ENCODE peak calls at places on chromosomes 2 and 18, in nine cellular contexts. One of them, this sample, is unnamed. For H3K9me3, the result is how much of the 10 kb centered on the place peaks cover.

GRCh38 chr2:237150186-237150585 is 64.5 kb downstream of the COPS8 start:
- DNase-seq in HAP-1: no peak
- DNase-seq in transverse colon: no peak
- DNase-seq in ovary: no peak
- DNase-seq in GM12878: no peak
- DNase-seq in psoas muscle: no peak
- DNase-seq in H9: no peak
- DNase-seq in hepatocyte: no peak
- DNase-seq in mucosa of descending colon: no peak
- DNase-seq in this sample: no peak

GRCh38 chr2:162011718-162012564 is 62.1 kb downstream of the DPP4 start:
- DNase-seq in HAP-1: no peak
- DNase-seq in transverse colon: no peak
- DNase-seq in ovary: no peak
- DNase-seq in GM12878: no peak
- DNase-seq in psoas muscle: no peak
- DNase-seq in H9: no peak
- DNase-seq in hepatocyte: no peak
- DNase-seq in mucosa of descending colon: no peak
- DNase-seq in this sample: no peak

GRCh38 chr2:190701586-190701985 is 52.7 kb downstream of the NAB1 start:
- DNase-seq in HAP-1: no peak
- DNase-seq in transverse colon: no peak
- DNase-seq in ovary: no peak
- DNase-seq in GM12878: no peak
- DNase-seq in psoas muscle: no peak
- DNase-seq in H9: no peak
- DNase-seq in hepatocyte: no peak
- DNase-seq in mucosa of descending colon: no peak
- DNase-seq in this sample: no peak

GRCh38 chr2:112627060-112628040 is 18.4 kb upstream of the SLC20A1 start:
- DNase-seq in HAP-1: no peak
- DNase-seq in transverse colon: no peak
- DNase-seq in ovary: no peak
- DNase-seq in GM12878: no peak
- DNase-seq in psoas muscle: peak
- DNase-seq in H9: no peak
- DNase-seq in hepatocyte: peak
- DNase-seq in mucosa of descending colon: no peak
- DNase-seq in this sample: peak

GRCh38 chr2:53752385-53752784 is 15.2 kb upstream of the CHAC2 start:
- DNase-seq in HAP-1: no peak
- DNase-seq in transverse colon: no peak
- DNase-seq in ovary: no peak
- DNase-seq in GM12878: no peak
- DNase-seq in psoas muscle: no peak
- DNase-seq in H9: no peak
- DNase-seq in hepatocyte: no peak
- DNase-seq in mucosa of descending colon: no peak
- DNase-seq in this sample: no peak

GRCh38 chr2:74502720-74503505 is 3.5 kb upstream of the LBX2 start:
- DNase-seq in HAP-1: no peak
- DNase-seq in transverse colon: peak
- DNase-seq in ovary: no peak
- DNase-seq in GM12878: no peak
- DNase-seq in psoas muscle: peak
- DNase-seq in H9: peak
- DNase-seq in hepatocyte: peak
- DNase-seq in mucosa of descending colon: peak
- DNase-seq in this sample: peak

GRCh38 chr18:74791501-74792188 is 194.0 kb downstream of the ZNF407 start:
- DNase-seq in HAP-1: no peak
- DNase-seq in transverse colon: no peak
- DNase-seq in ovary: no peak
- DNase-seq in GM12878: no peak
- DNase-seq in psoas muscle: no peak
- DNase-seq in H9: no peak
- DNase-seq in hepatocyte: no peak
- DNase-seq in mucosa of descending colon: no peak
- DNase-seq in this sample: no peak

GRCh38 chr2:199458806-199459285 is 1.1 kb upstream of the SATB2 start:
- DNase-seq in HAP-1: no peak
- DNase-seq in transverse colon: no peak
- DNase-seq in ovary: no peak
- DNase-seq in GM12878: no peak
- DNase-seq in psoas muscle: no peak
- DNase-seq in H9: no peak
- DNase-seq in hepatocyte: no peak
- DNase-seq in mucosa of descending colon: peak
- DNase-seq in this sample: no peak

GRCh38 chr2:98216611-98217010 is 129.6 kb downstream of the VWA3B start:
- DNase-seq in HAP-1: no peak
- DNase-seq in transverse colon: no peak
- DNase-seq in ovary: no peak
- DNase-seq in GM12878: no peak
- DNase-seq in psoas muscle: no peak
- DNase-seq in H9: no peak
- DNase-seq in hepatocyte: no peak
- DNase-seq in mucosa of descending colon: no peak
- DNase-seq in this sample: no peak

GRCh38 chr18:23943104-23943503 is 71.5 kb upstream of the TTC39C start:
- DNase-seq in HAP-1: no peak
- DNase-seq in transverse colon: no peak
- DNase-seq in ovary: no peak
- DNase-seq in GM12878: peak
- DNase-seq in psoas muscle: no peak
- DNase-seq in H9: no peak
- DNase-seq in hepatocyte: no peak
- DNase-seq in mucosa of descending colon: no peak
- DNase-seq in this sample: no peak

GRCh38 chr2:95220449-95220848 is 13.1 kb downstream of the ZNF892 start:
- DNase-seq in HAP-1: no peak
- DNase-seq in transverse colon: no peak
- DNase-seq in ovary: no peak
- DNase-seq in GM12878: no peak
- DNase-seq in psoas muscle: no peak
- DNase-seq in H9: no peak
- DNase-seq in hepatocyte: no peak
- DNase-seq in mucosa of descending colon: no peak
- DNase-seq in this sample: no peak
- H3K9me3 ChIP-seq in HAP-1: under half
- H3K9me3 ChIP-seq in transverse colon: half or more
- H3K9me3 ChIP-seq in ovary: under half
- H3K9me3 ChIP-seq in GM12878: under half
- H3K9me3 ChIP-seq in psoas muscle: half or more
- H3K9me3 ChIP-seq in H9: under half
- H3K9me3 ChIP-seq in hepatocyte: under half
- H3K9me3 ChIP-seq in mucosa of descending colon: half or more
- H3K9me3 ChIP-seq in this sample: under half

GRCh38 chr2:2731101-2731850 is 400.2 kb upstream of the MYT1L start:
- DNase-seq in HAP-1: no peak
- DNase-seq in transverse colon: no peak
- DNase-seq in ovary: no peak
- DNase-seq in GM12878: no peak
- DNase-seq in psoas muscle: no peak
- DNase-seq in H9: no peak
- DNase-seq in hepatocyte: no peak
- DNase-seq in mucosa of descending colon: no peak
- DNase-seq in this sample: no peak

GRCh38 chr2:2728635-2729034 is 397.6 kb upstream of the MYT1L start:
- DNase-seq in HAP-1: no peak
- DNase-seq in transverse colon: no peak
- DNase-seq in ovary: no peak
- DNase-seq in GM12878: no peak
- DNase-seq in psoas muscle: no peak
- DNase-seq in H9: no peak
- DNase-seq in hepatocyte: no peak
- DNase-seq in mucosa of descending colon: no peak
- DNase-seq in this sample: no peak

GRCh38 chr2:2729246-2729645 is 398.2 kb upstream of the MYT1L start:
- DNase-seq in HAP-1: no peak
- DNase-seq in transverse colon: no peak
- DNase-seq in ovary: no peak
- DNase-seq in GM12878: no peak
- DNase-seq in psoas muscle: no peak
- DNase-seq in H9: no peak
- DNase-seq in hepatocyte: no peak
- DNase-seq in mucosa of descending colon: no peak
- DNase-seq in this sample: no peak

GRCh38 chr2:2731885-2732284 is 400.8 kb upstream of the MYT1L start:
- DNase-seq in HAP-1: no peak
- DNase-seq in transverse colon: no peak
- DNase-seq in ovary: no peak
- DNase-seq in GM12878: no peak
- DNase-seq in psoas muscle: no peak
- DNase-seq in H9: no peak
- DNase-seq in hepatocyte: no peak
- DNase-seq in mucosa of descending colon: no peak
- DNase-seq in this sample: no peak

GRCh38 chr2:2730301-2730833 is 399.3 kb upstream of the MYT1L start:
- DNase-seq in HAP-1: no peak
- DNase-seq in transverse colon: no peak
- DNase-seq in ovary: no peak
- DNase-seq in GM12878: no peak
- DNase-seq in psoas muscle: no peak
- DNase-seq in H9: no peak
- DNase-seq in hepatocyte: no peak
- DNase-seq in mucosa of descending colon: no peak
- DNase-seq in this sample: no peak
- H3K9me3 ChIP-seq in HAP-1: under half
- H3K9me3 ChIP-seq in transverse colon: under half
- H3K9me3 ChIP-seq in ovary: under half
- H3K9me3 ChIP-seq in GM12878: under half
- H3K9me3 ChIP-seq in psoas muscle: under half
- H3K9me3 ChIP-seq in H9: under half
- H3K9me3 ChIP-seq in hepatocyte: under half
- H3K9me3 ChIP-seq in mucosa of descending colon: under half
- H3K9me3 ChIP-seq in this sample: under half

GRCh38 chr2:241941691-241942301 is 72.3 kb downstream of the RTP5 start:
- DNase-seq in HAP-1: no peak
- DNase-seq in transverse colon: no peak
- DNase-seq in ovary: no peak
- DNase-seq in GM12878: no peak
- DNase-seq in psoas muscle: no peak
- DNase-seq in H9: no peak
- DNase-seq in hepatocyte: no peak
- DNase-seq in mucosa of descending colon: no peak
- DNase-seq in this sample: no peak

GRCh38 chr2:241942416-241943208 is 73.1 kb downstream of the RTP5 start:
- DNase-seq in HAP-1: no peak
- DNase-seq in transverse colon: no peak
- DNase-seq in ovary: no peak
- DNase-seq in GM12878: no peak
- DNase-seq in psoas muscle: no peak
- DNase-seq in H9: peak
- DNase-seq in hepatocyte: no peak
- DNase-seq in mucosa of descending colon: no peak
- DNase-seq in this sample: no peak

GRCh38 chr2:241943961-241944575 is 74.5 kb downstream of the RTP5 start:
- DNase-seq in HAP-1: no peak
- DNase-seq in transverse colon: no peak
- DNase-seq in ovary: no peak
- DNase-seq in GM12878: no peak
- DNase-seq in psoas muscle: no peak
- DNase-seq in H9: peak
- DNase-seq in hepatocyte: no peak
- DNase-seq in mucosa of descending colon: no peak
- DNase-seq in this sample: no peak

GRCh38 chr2:241944821-241945220 is 75.3 kb downstream of the RTP5 start:
- DNase-seq in HAP-1: no peak
- DNase-seq in transverse colon: no peak
- DNase-seq in ovary: no peak
- DNase-seq in GM12878: no peak
- DNase-seq in psoas muscle: no peak
- DNase-seq in H9: peak
- DNase-seq in hepatocyte: no peak
- DNase-seq in mucosa of descending colon: no peak
- DNase-seq in this sample: no peak

DNA sequence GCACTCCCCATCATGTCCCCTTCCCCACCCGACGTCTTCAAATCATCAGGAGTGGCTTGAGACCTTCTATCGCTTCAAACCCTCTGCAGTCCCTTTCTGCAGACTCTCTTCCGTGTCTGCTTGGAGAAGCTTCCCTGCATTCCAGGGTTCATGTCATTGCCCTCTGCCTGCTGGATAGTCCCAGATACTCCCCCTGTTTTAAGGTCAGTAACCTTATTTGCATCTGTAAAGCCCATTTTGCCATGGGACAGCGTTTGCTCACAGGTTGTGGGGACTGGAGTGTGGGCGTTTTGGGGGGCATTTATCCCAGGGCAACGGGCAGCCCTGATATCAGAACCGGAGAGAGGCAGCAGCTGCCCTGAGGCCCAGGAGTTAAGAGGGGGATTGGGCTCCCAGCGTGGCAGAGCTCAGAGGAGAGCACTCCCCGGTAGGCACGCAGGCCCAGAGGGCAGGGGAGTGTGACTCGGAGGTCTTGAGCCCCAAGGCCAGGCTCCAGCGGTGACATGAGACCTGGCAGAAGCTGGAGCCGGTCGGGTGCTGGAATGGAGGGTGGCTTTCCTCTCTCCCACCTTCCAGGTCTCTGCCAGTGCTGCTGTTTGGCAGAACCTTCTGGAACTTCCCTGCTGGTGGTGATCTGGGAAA is 73.8 kb downstream of the RTP5 start:
- DNase-seq in HAP-1: no peak
- DNase-seq in transverse colon: no peak
- DNase-seq in ovary: no peak
- DNase-seq in GM12878: no peak
- DNase-seq in psoas muscle: no peak
- DNase-seq in H9: peak
- DNase-seq in hepatocyte: no peak
- DNase-seq in mucosa of descending colon: no peak
- DNase-seq in this sample: no peak
- H3K9me3 ChIP-seq in HAP-1: under half
- H3K9me3 ChIP-seq in transverse colon: under half
- H3K9me3 ChIP-seq in ovary: under half
- H3K9me3 ChIP-seq in GM12878: under half
- H3K9me3 ChIP-seq in psoas muscle: under half
- H3K9me3 ChIP-seq in H9: under half
- H3K9me3 ChIP-seq in hepatocyte: under half
- H3K9me3 ChIP-seq in mucosa of descending colon: under half
- H3K9me3 ChIP-seq in this sample: under half

GRCh38 chr2:223536546-223536945 is 65.6 kb downstream of the SCG2 start:
- DNase-seq in HAP-1: no peak
- DNase-seq in transverse colon: no peak
- DNase-seq in ovary: no peak
- DNase-seq in GM12878: no peak
- DNase-seq in psoas muscle: no peak
- DNase-seq in H9: no peak
- DNase-seq in hepatocyte: no peak
- DNase-seq in mucosa of descending colon: no peak
- DNase-seq in this sample: no peak

GRCh38 chr2:223537100-223537499 is 65.1 kb downstream of the SCG2 start:
- DNase-seq in HAP-1: no peak
- DNase-seq in transverse colon: no peak
- DNase-seq in ovary: no peak
- DNase-seq in GM12878: no peak
- DNase-seq in psoas muscle: no peak
- DNase-seq in H9: no peak
- DNase-seq in hepatocyte: no peak
- DNase-seq in mucosa of descending colon: no peak
- DNase-seq in this sample: no peak

GRCh38 chr2:223537669-223538601 is 64.2 kb downstream of the SCG2 start:
- DNase-seq in HAP-1: no peak
- DNase-seq in transverse colon: no peak
- DNase-seq in ovary: no peak
- DNase-seq in GM12878: no peak
- DNase-seq in psoas muscle: no peak
- DNase-seq in H9: no peak
- DNase-seq in hepatocyte: peak
- DNase-seq in mucosa of descending colon: no peak
- DNase-seq in this sample: no peak

GRCh38 chr2:223538920-223539440 is 63.2 kb downstream of the SCG2 start:
- DNase-seq in HAP-1: peak
- DNase-seq in transverse colon: no peak
- DNase-seq in ovary: no peak
- DNase-seq in GM12878: no peak
- DNase-seq in psoas muscle: no peak
- DNase-seq in H9: no peak
- DNase-seq in hepatocyte: peak
- DNase-seq in mucosa of descending colon: no peak
- DNase-seq in this sample: no peak
- H3K9me3 ChIP-seq in HAP-1: under half
- H3K9me3 ChIP-seq in transverse colon: under half
- H3K9me3 ChIP-seq in ovary: under half
- H3K9me3 ChIP-seq in GM12878: under half
- H3K9me3 ChIP-seq in psoas muscle: under half
- H3K9me3 ChIP-seq in H9: under half
- H3K9me3 ChIP-seq in hepatocyte: under half
- H3K9me3 ChIP-seq in mucosa of descending colon: under half
- H3K9me3 ChIP-seq in this sample: under half

This sample was measured in MG63.